ENCODE peak calls at places on chromosomes 11 and 22, in seven cellular contexts. I, U, X, G, L, D and P are unnamed samples.

GRCh38 chr22:19213001-19213400 is 34.5 kb upstream of the SLC25A1 start:
- DNase-seq in I (no peak), U (no peak), X (no peak), G (no peak), L (no peak), D (no peak), P (no peak)

GRCh38 chr11:45665933-45666647 is 668 bp upstream of the CHST1 start:
- DNase-seq in I (no peak), U (no peak), X (no peak), G (no peak), L (peak), D (no peak), P (no peak)

GRCh38 chr11:67278135-67278938 is 10.8 kb upstream of the ANKRD13D start:
- DNase-seq in I (no peak), U (no peak), X (no peak), G (no peak), L (no peak), D (no peak), P (no peak)

GRCh38 chr11:27241316-27242122 is 121.5 kb downstream of the CCDC34 start:
- DNase-seq in I (peak), U (no peak), X (no peak), G (no peak), L (no peak), D (no peak), P (no peak)

GRCh38 chr22:46378499-46379300 is 43.2 kb downstream of the TRMU start:
- DNase-seq in I (no peak), U (no peak), X (no peak), G (no peak), L (no peak), D (no peak), P (no peak)

GRCh38 chr11:31819533-31820437 is 8.7 kb upstream of the PAX6 start:
- DNase-seq in I (no peak), U (peak), X (no peak), G (no peak), L (no peak), D (no peak), P (no peak)

GRCh38 chr22:36160499-36160942 is at the start of gene APOL3:
- DNase-seq in I (peak), U (no peak), X (no peak), G (no peak), L (no peak), D (peak), P (no peak)

GRCh38 chr11:117045196-117045595 is 53.0 kb downstream of the SIK3 start:
- DNase-seq in I (peak), U (peak), X (no peak), G (no peak), L (no peak), D (no peak), P (no peak)

GRCh38 chr11:112216591-112217105 is 9.6 kb upstream of the PTS start:
- DNase-seq in I (no peak), U (no peak), X (no peak), G (no peak), L (no peak), D (no peak), P (no peak)

GRCh38 chr11:106331163-106331562 is 253.7 kb downstream of the AASDHPPT start:
- DNase-seq in I (peak), U (no peak), X (no peak), G (no peak), L (no peak), D (no peak), P (no peak)